ENCODE peak calls at places on chromosomes 7 and 10, in seven cellular contexts. N, X, H, Z, G, M and W are unnamed samples.

GRCh38 chr10:3624367-3624766 is 160.6 kb downstream of the KLF6 start:
- DNase-seq in X (no peak), M (no peak), H (peak; percentile 95), Z (peak; percentile 23), G (no peak), N (peak; percentile 52), W (no peak)

GRCh38 chr10:69449841-69450240 is 1.4 kb upstream of the TSPAN15 start:
- DNase-seq in G (no peak), Z (no peak), H (peak; percentile 50), N (peak; percentile 66), X (peak; percentile 72), M (peak; percentile 54), W (peak; percentile 77)

GRCh38 chr10:102599565-102600327 is 44.5 kb upstream of the TRIM8 start:
- DNase-seq in Z (no peak), H (no peak), G (peak; percentile 45), N (no peak), X (peak; percentile 83), M (no peak), W (no peak)

GRCh38 chr7:157650801-157651200 is 314.0 kb downstream of the DNAJB6 start:
- DNase-seq in M (no peak), X (peak; percentile 72), Z (no peak), G (no peak), N (no peak), H (no peak), W (no peak)

GRCh38 chr10:19702215-19702614 is 114.0 kb upstream of the PLXDC2 start:
- DNase-seq in Z (no peak), N (no peak), H (peak; percentile 65), G (no peak), M (no peak), X (no peak), W (no peak)

GRCh38 chr10:128005858-128006257 is 99.0 kb downstream of the PTPRE start:
- DNase-seq in M (no peak), N (no peak), G (no peak), X (no peak), H (no peak), Z (no peak), W (no peak)

GRCh38 chr7:51009716-51010496 is 227.2 kb upstream of the GRB10 start:
- DNase-seq in N (no peak), G (no peak), X (no peak), H (peak; percentile 73), Z (no peak), M (peak; percentile 32), W (no peak)

GRCh38 chr7:55206235-55207029 is 158.7 kb upstream of the LANCL2 start:
- DNase-seq in G (no peak), N (no peak), M (no peak), X (no peak), Z (no peak), H (peak; percentile 38), W (no peak)

GRCh38 chr10:26555719-26556368 is 117.7 kb downstream of the APBB1IP start:
- DNase-seq in Z (no peak), H (peak; percentile 82), M (peak; percentile 83), G (peak; percentile 30), X (no peak), N (no peak), W (no peak)

GRCh38 chr7:16993543-16993942 is 111.8 kb upstream of the AGR3 start:
- DNase-seq in M (no peak), H (no peak), Z (no peak), G (no peak), X (no peak), N (no peak), W (no peak)

GRCh38 chr7:16985621-16986020 is 103.8 kb upstream of the AGR3 start:
- DNase-seq in H (no peak), X (no peak), G (no peak), M (no peak), N (no peak), Z (no peak), W (no peak)

GRCh38 chr7:16986775-16987174 is 105.0 kb upstream of the AGR3 start:
- DNase-seq in M (no peak), N (no peak), X (no peak), G (no peak), H (no peak), Z (no peak), W (no peak)

GRCh38 chr7:16991551-16991950 is 109.8 kb upstream of the AGR3 start:
- DNase-seq in X (no peak), N (no peak), M (no peak), H (peak; percentile 18), G (no peak), Z (no peak), W (no peak)

DNA sequence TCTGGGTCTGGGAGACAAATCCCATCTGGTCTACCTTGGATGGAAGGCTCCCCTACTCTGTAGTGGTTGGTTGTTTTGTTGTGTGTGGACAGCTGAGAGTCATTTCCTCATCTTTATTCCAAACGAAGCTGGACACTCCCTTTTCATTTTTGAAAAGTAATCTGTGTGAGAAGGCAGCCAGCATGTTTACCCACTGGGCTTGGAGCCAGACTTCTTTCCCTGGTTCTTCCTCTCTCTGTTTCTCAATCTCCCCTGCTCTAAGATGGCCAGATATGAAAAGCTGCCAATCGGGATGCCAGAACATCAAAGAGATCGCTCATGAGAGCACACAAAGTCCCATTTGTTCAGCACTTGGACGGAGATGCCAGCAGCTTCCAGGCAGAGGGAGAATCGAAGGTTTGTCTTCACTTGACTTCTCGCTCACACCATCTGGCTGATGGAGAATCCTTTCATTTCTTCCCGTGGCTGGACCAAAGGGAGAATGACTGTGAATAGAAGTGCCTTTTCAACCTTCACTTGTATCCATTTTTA is 108.2 kb upstream of the AGR3 start:
- DNase-seq in Z (peak; percentile 37), G (peak; percentile 34), M (peak; percentile 88), H (peak; percentile 90), N (no peak), X (no peak), W (no peak)
- H3K4me3 ChIP-seq in Z (peak overlapping the region; percentile 6), G (peak overlapping the region; percentile 35), M (no peak overlapping the region), H (peak overlapping the region; percentile 9), N (no peak overlapping the region), X (no peak overlapping the region), W (no peak overlapping the region)

GRCh38 chr7:79320741-79321473 is 132.6 kb downstream of the MAGI2 start:
- DNase-seq in M (no peak), H (no peak), Z (no peak), G (no peak), X (no peak), N (no peak), W (no peak)
- H3K4me3 ChIP-seq in M (no peak overlapping the region), H (no peak overlapping the region), Z (no peak overlapping the region), G (no peak overlapping the region), X (no peak overlapping the region), N (no peak overlapping the region), W (no peak overlapping the region)

DNA sequence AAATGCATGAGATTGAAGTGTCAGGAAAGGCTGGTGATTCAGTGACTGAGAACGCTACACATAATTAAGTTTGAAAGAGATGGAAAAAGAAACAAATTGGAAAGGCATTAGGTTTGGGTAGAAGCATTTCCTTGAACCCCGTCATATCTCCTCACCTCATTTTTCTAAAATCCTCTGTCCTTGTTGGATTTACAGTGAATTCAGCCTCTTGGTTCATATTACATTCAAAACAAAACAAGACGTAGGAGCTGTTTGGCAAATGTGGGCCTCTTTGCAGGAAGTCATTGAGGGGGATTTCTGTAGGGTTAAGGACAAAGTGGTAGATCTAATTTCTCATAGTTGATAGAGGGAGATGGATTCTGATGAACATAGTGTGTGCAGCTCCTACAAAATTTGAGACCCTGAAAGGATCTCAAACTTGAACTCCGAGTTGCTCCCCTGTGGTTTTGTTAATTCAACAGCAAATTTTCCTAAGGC is 628 bp downstream of the TBXAS1 start:
- DNase-seq in M (no peak), H (no peak), X (no peak), G (no peak), N (no peak), Z (no peak), W (no peak)
- H3K4me3 ChIP-seq in M (no peak overlapping the region), H (no peak overlapping the region), X (peak overlapping the region; percentile 19), G (peak overlapping the region; percentile 35), N (no peak overlapping the region), Z (no peak overlapping the region), W (no peak overlapping the region)

DNA sequence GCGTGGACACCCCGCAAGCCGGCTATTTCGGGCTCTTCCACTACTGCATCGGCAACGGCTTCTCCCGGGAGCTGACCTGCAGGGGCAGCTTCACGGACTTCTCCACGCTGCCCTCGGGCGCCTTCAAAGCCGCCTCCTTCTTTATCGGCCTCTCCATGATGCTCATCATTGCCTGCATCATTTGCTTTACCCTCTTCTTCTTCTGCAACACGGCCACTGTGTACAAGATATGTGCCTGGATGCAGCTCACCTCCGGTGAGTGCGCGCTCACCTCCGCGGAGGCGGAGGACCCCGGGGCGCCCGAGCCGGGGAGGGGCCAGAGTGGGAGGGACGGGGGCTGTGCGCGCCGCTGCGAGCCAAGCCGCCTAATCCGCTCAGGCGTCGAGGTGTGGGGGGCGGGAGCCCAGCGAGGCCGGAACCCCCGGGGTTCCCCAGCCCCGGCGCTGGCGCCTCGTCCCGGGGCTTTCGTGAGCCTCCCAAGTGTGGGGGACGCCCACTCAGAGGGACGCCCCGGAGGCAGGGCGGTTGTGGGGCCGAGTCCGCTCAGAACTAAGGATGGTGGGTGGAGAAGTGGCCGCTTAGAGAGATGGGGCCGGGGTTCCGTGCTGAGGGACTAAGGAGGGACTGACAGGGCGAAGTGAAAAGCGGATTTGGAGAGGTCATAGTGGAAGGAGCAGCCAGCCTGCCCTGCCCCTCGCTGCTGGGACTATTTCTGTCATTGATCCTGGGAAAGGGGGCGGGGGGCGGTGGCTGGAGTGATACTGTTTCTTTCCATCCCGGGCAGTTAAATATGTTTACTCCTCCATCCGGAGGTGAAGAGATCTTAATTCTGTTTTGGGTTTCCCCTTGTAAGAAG is 795 bp downstream of the LHFPL3 start:
- DNase-seq in N (no peak), H (no peak), G (no peak), M (no peak), Z (no peak), X (no peak), W (no peak)
- H3K4me3 ChIP-seq in N (no peak overlapping the region), H (no peak overlapping the region), G (peak overlapping the region; percentile 41), M (no peak overlapping the region), Z (peak overlapping the region; percentile 44), X (peak overlapping the region; percentile 9), W (no peak overlapping the region)

GRCh38 chr10:80132299-80133139 is at the start of gene PLAC9:
- DNase-seq in X (no peak), N (no peak), M (no peak), G (peak; percentile 69), Z (no peak), H (peak; percentile 32), W (no peak)
- H3K4me3 ChIP-seq in X (peak within 1 kb of the TSS; percentile 10), N (no peak within 1 kb of the TSS), M (peak within 1 kb of the TSS; percentile 46), G (peak within 1 kb of the TSS; percentile 67), Z (peak within 1 kb of the TSS; percentile 62), H (peak within 1 kb of the TSS; percentile 56), W (no peak within 1 kb of the TSS)

GRCh38 chr10:52027055-52027454 is 287.0 kb upstream of the DKK1 start:
- DNase-seq in H (no peak), Z (no peak), M (peak; percentile 29), X (no peak), G (no peak), N (no peak), W (no peak)
- H3K4me3 ChIP-seq in H (no peak overlapping the region), Z (no peak overlapping the region), M (no peak overlapping the region), X (no peak overlapping the region), G (no peak overlapping the region), N (no peak overlapping the region), W (no peak overlapping the region)

GRCh38 chr10:63798599-63799498 is 277.6 kb downstream of the REEP3 start:
- DNase-seq in X (no peak), G (peak; percentile 68), H (peak; percentile 98), M (peak; percentile 49), N (no peak), Z (peak; percentile 83), W (no peak)
- H3K4me3 ChIP-seq in X (no peak overlapping the region), G (peak overlapping the region; percentile 27), H (no peak overlapping the region), M (no peak overlapping the region), N (no peak overlapping the region), Z (no peak overlapping the region), W (no peak overlapping the region)